ENCODE peak calls at places on chromosomes 11 and 22, in four cellular contexts. I is H54, J is memory B cell, K is coronary artery. X is an unnamed sample.

GRCh38 chr11:100805509-100806199 is 118.6 kb downstream of the ARHGAP42 start:
- DNase-seq in I (no peak), J (no peak), K (no peak), X (no peak)

GRCh38 chr22:31776231-31776630 is 22.4 kb downstream of the DEPDC5 start:
- DNase-seq in K (no peak), I (no peak), J (no peak), X (no peak)

GRCh38 chr22:17314472-17314871 is 54.8 kb upstream of the CECR2 start:
- DNase-seq in I (no peak), K (no peak), J (no peak), X (no peak)

GRCh38 chr11:67409261-67409666 is 5.4 kb downstream of the TBC1D10C start:
- DNase-seq in K (no peak), J (peak), I (no peak), X (no peak)

GRCh38 chr11:70493891-70494290 is 95.6 kb downstream of the CTTN start:
- DNase-seq in J (no peak), K (no peak), I (no peak), X (no peak)

GRCh38 chr11:37804666-37805065 is 1206.6 kb upstream of the RAG2 start:
- DNase-seq in J (no peak), I (no peak), K (no peak), X (no peak)

GRCh38 chr11:1287928-1288327 is 21.5 kb downstream of the TOLLIP start:
- DNase-seq in J (no peak), I (no peak), K (no peak), X (no peak)

GRCh38 chr22:30695351-30695762 is 683 bp downstream of the OSBP2 start:
- DNase-seq in I (no peak), K (no peak), J (peak), X (no peak)

GRCh38 chr11:95922536-95923440 is 1.1 kb downstream of the MTMR2 start:
- DNase-seq in J (no peak), K (no peak), I (no peak), X (no peak)

GRCh38 chr11:1573847-1574255 is 1.8 kb upstream of the DUSP8 start:
- DNase-seq in J (no peak), K (no peak), I (peak), X (no peak)

GRCh38 chr11:126528075-126528474 is 172.6 kb downstream of the ST3GAL4 start:
- DNase-seq in K (no peak), J (no peak), I (no peak), X (no peak)

GRCh38 chr22:17777005-17777716 is 2.9 kb upstream of the BID start:
- DNase-seq in K (no peak), J (peak), I (no peak), X (no peak)

GRCh38 chr22:50102946-50103345 is 13.1 kb downstream of the MOV10L1 start:
- DNase-seq in I (no peak), K (no peak), J (no peak), X (no peak)

GRCh38 chr11:3003396-3004231 is 11.5 kb upstream of the NAP1L4 start:
- DNase-seq in J (no peak), K (peak), I (no peak), X (no peak)

GRCh38 chr22:26321469-26321913 is 107.6 kb upstream of the ASPHD2 start:
- DNase-seq in J (no peak), K (no peak), I (peak), X (no peak)

GRCh38 chr11:62721994-62722393 is 5.3 kb downstream of the HNRNPUL2 start:
- DNase-seq in I (no peak), K (no peak), J (no peak), X (no peak)

GRCh38 chr11:125224391-125225015 is 60.0 kb downstream of the PKNOX2 start:
- DNase-seq in I (peak), K (no peak), J (no peak), X (no peak)

GRCh38 chr11:96219981-96220623 is 122.9 kb downstream of the MAML2 start:
- DNase-seq in J (no peak), I (no peak), K (no peak), X (no peak)

GRCh38 chr11:1907955-1908354 is 11.5 kb upstream of the TNNT3 start:
- DNase-seq in J (no peak), I (no peak), K (no peak), X (no peak)

GRCh38 chr11:116446542-116446941 is 326.2 kb downstream of the BUD13 start:
- DNase-seq in K (no peak), I (no peak), J (no peak), X (no peak)

GRCh38 chr11:63371396-63371795 is 1.8 kb downstream of the SLC22A9 start:
- DNase-seq in J (no peak), I (no peak), K (no peak), X (no peak)

GRCh38 chr22:19524170-19525115 is at the start of gene CLDN5:
- DNase-seq in I (no peak), K (no peak), J (no peak), X (peak)

GRCh38 chr11:34546511-34547206 is 33.1 kb upstream of the ELF5 start:
- DNase-seq in J (no peak), K (peak), I (no peak), X (no peak)

GRCh38 chr22:26797910-26798309 is 140.5 kb downstream of the MIAT start:
- DNase-seq in K (no peak), J (no peak), I (no peak), X (no peak)

GRCh38 chr11:73313652-73314051 is 5.6 kb downstream of the ARHGEF17 start:
- DNase-seq in J (no peak), I (no peak), K (no peak), X (no peak)

GRCh38 chr11:69308531-69308930 is 14.6 kb downstream of the MYEOV start:
- DNase-seq in K (no peak), J (no peak), I (no peak), X (no peak)

GRCh38 chr11:14422052-14422813 is 63.2 kb upstream of the RRAS2 start:
- DNase-seq in K (peak), J (no peak), I (peak), X (peak)

GRCh38 chr11:7635137-7635536 is 38.2 kb downstream of the CYB5R2 start:
- DNase-seq in K (no peak), J (no peak), I (no peak), X (no peak)

GRCh38 chr22:39215430-39216142 is 29.2 kb downstream of the PDGFB start:
- DNase-seq in K (peak), J (no peak), I (no peak), X (peak)

GRCh38 chr11:75919525-75919924 is 104.5 kb downstream of the UVRAG start:
- DNase-seq in I (no peak), K (no peak), J (no peak), X (no peak)

GRCh38 chr11:116602637-116602942 is 170.2 kb downstream of the BUD13 start:
- DNase-seq in K (no peak), I (no peak), J (no peak), X (no peak)

GRCh38 chr11:34417203-34417602 is 21.5 kb upstream of the CAT start:
- DNase-seq in K (no peak), J (no peak), I (no peak), X (no peak)

GRCh38 chr11:76562541-76562940 is 108.0 kb downstream of the LRRC32 start:
- DNase-seq in J (no peak), K (no peak), I (no peak), X (no peak)

GRCh38 chr11:128903248-128904041 is 12.3 kb downstream of the KCNJ5 start:
- DNase-seq in J (no peak), K (no peak), I (peak), X (no peak)

GRCh38 chr11:114610550-114610949 is 15.0 kb upstream of the NXPE4 start:
- DNase-seq in J (no peak), K (no peak), I (no peak), X (no peak)

GRCh38 chr11:71432761-71433647 is 15.2 kb downstream of the DHCR7 start:
- DNase-seq in J (no peak), K (no peak), I (no peak), X (no peak)

GRCh38 chr11:22371188-22371587 is 33.0 kb downstream of the SLC17A6 start:
- DNase-seq in K (no peak), I (no peak), J (no peak), X (no peak)

GRCh38 chr11:75155570-75156422 is 4.9 kb downstream of the SLCO2B1 start:
- DNase-seq in J (no peak), K (no peak), I (no peak), X (no peak)

GRCh38 chr11:31764766-31765165 is 46.4 kb downstream of the PAX6 start:
- DNase-seq in I (no peak), J (no peak), K (no peak), X (no peak)

X was measured in type B pancreatic cell.